ENCODE peak calls at places on chromosomes 4 and X, in five cellular contexts. One of them, this sample, is unnamed.

GRCh38 chr4:3271131-3271530 is 21.7 kb upstream of the RGS12 start:
- DNase-seq in ovary: no peak
- DNase-seq in naive thymus-derived CD8-positive, alpha-beta T cell: no peak
- DNase-seq in transverse colon: no peak
- DNase-seq in activated CD8-positive, alpha-beta memory T cell treated with anti-CD3 and anti-CD28 coated beads for 24 hours: peak
- DNase-seq in this sample: no peak

GRCh38 chr4:114607086-114607485 is 8.5 kb downstream of the UGT8 start:
- DNase-seq in transverse colon: no peak
- DNase-seq in activated CD8-positive, alpha-beta memory T cell treated with anti-CD3 and anti-CD28 coated beads for 24 hours: no peak
- DNase-seq in naive thymus-derived CD8-positive, alpha-beta T cell: no peak
- DNase-seq in ovary: no peak
- DNase-seq in this sample: no peak

GRCh38 chr4:57462843-57463242 is 352.7 kb upstream of the IGFBP7 start:
- DNase-seq in activated CD8-positive, alpha-beta memory T cell treated with anti-CD3 and anti-CD28 coated beads for 24 hours: no peak
- DNase-seq in transverse colon: peak
- DNase-seq in ovary: no peak
- DNase-seq in naive thymus-derived CD8-positive, alpha-beta T cell: no peak
- DNase-seq in this sample: no peak

GRCh38 chrX:11558972-11559371 is 106.7 kb downstream of the ARHGAP6 start:
- DNase-seq in activated CD8-positive, alpha-beta memory T cell treated with anti-CD3 and anti-CD28 coated beads for 24 hours: peak
- DNase-seq in transverse colon: peak
- DNase-seq in naive thymus-derived CD8-positive, alpha-beta T cell: peak
- DNase-seq in ovary: no peak
- DNase-seq in this sample: peak

GRCh38 chr4:2832309-2832980 is 11.2 kb upstream of the ADD1 start:
- DNase-seq in naive thymus-derived CD8-positive, alpha-beta T cell: no peak
- DNase-seq in transverse colon: peak
- DNase-seq in ovary: peak
- DNase-seq in activated CD8-positive, alpha-beta memory T cell treated with anti-CD3 and anti-CD28 coated beads for 24 hours: peak
- DNase-seq in this sample: no peak

GRCh38 chrX:118521435-118521834 is 25.8 kb downstream of the DOCK11 start:
- DNase-seq in naive thymus-derived CD8-positive, alpha-beta T cell: no peak
- DNase-seq in activated CD8-positive, alpha-beta memory T cell treated with anti-CD3 and anti-CD28 coated beads for 24 hours: no peak
- DNase-seq in transverse colon: no peak
- DNase-seq in ovary: no peak
- DNase-seq in this sample: no peak

GRCh38 chr4:1537410-1538095 is 131.3 kb upstream of the NKX1-1 start:
- DNase-seq in transverse colon: no peak
- DNase-seq in naive thymus-derived CD8-positive, alpha-beta T cell: no peak
- DNase-seq in ovary: no peak
- DNase-seq in activated CD8-positive, alpha-beta memory T cell treated with anti-CD3 and anti-CD28 coated beads for 24 hours: no peak
- DNase-seq in this sample: no peak

GRCh38 chr4:3235030-3235345 is 14.0 kb upstream of the MSANTD1 start:
- DNase-seq in transverse colon: no peak
- DNase-seq in naive thymus-derived CD8-positive, alpha-beta T cell: no peak
- DNase-seq in ovary: no peak
- DNase-seq in activated CD8-positive, alpha-beta memory T cell treated with anti-CD3 and anti-CD28 coated beads for 24 hours: no peak
- DNase-seq in this sample: no peak

GRCh38 chr4:38753021-38753806 is 29.6 kb downstream of the TLR10 start:
- DNase-seq in activated CD8-positive, alpha-beta memory T cell treated with anti-CD3 and anti-CD28 coated beads for 24 hours: no peak
- DNase-seq in naive thymus-derived CD8-positive, alpha-beta T cell: no peak
- DNase-seq in transverse colon: peak
- DNase-seq in ovary: peak
- DNase-seq in this sample: peak

GRCh38 chr4:48112017-48112667 is 21.9 kb downstream of the TXK start:
- DNase-seq in activated CD8-positive, alpha-beta memory T cell treated with anti-CD3 and anti-CD28 coated beads for 24 hours: no peak
- DNase-seq in ovary: no peak
- DNase-seq in transverse colon: no peak
- DNase-seq in naive thymus-derived CD8-positive, alpha-beta T cell: no peak
- DNase-seq in this sample: no peak

GRCh38 chrX:153723351-153724251 is 586 bp downstream of the BCAP31 start:
- DNase-seq in transverse colon: peak
- DNase-seq in ovary: peak
- DNase-seq in naive thymus-derived CD8-positive, alpha-beta T cell: peak
- DNase-seq in activated CD8-positive, alpha-beta memory T cell treated with anti-CD3 and anti-CD28 coated beads for 24 hours: no peak
- DNase-seq in this sample: peak

GRCh38 chrX:133859860-133860259 is 125.5 kb downstream of the GPC3 start:
- DNase-seq in ovary: peak
- DNase-seq in transverse colon: no peak
- DNase-seq in naive thymus-derived CD8-positive, alpha-beta T cell: no peak
- DNase-seq in activated CD8-positive, alpha-beta memory T cell treated with anti-CD3 and anti-CD28 coated beads for 24 hours: no peak
- DNase-seq in this sample: no peak